ENCODE peak calls at places on chromosomes 4 and X, in five cellular contexts. H is IMR-90, X is HCT116, K is HepG2, P is heart left ventricle. D is an unnamed sample.

GRCh38 chr4:62683799-62684566 is 1483.9 kb downstream of the ADGRL3 start:
- DNase-seq in K (no peak), X (no peak), P (peak), H (no peak), D (no peak)

GRCh38 chr4:17762705-17763104 is 18.7 kb downstream of the FAM184B start:
- DNase-seq in X (no peak), H (peak), K (peak), P (no peak), D (no peak)

GRCh38 chr4:133921280-133922195 is 280.1 kb downstream of the PABPC4L start:
- DNase-seq in K (no peak), P (no peak), X (no peak), H (peak), D (no peak)

GRCh38 chr4:129545599-129546278 is 449.8 kb downstream of the C4orf33 start:
- DNase-seq in H (no peak), P (peak), X (no peak), K (peak), D (no peak)

GRCh38 chrX:40172169-40172979 is 74.6 kb upstream of the BCOR start:
- DNase-seq in P (peak), X (no peak), K (no peak), H (peak), D (no peak)

GRCh38 chr4:172061204-172061603 is 248.0 kb downstream of the GALNTL6 start:
- DNase-seq in K (no peak), H (no peak), X (no peak), P (no peak), D (no peak)

GRCh38 chr4:15149842-15150592 is 147.7 kb downstream of the CPEB2 start:
- DNase-seq in H (peak), P (peak), X (peak), K (peak), D (peak)

GRCh38 chr4:176810481-176811249 is 17.9 kb upstream of the VEGFC start:
- DNase-seq in K (no peak), P (no peak), X (no peak), H (no peak), D (no peak)

GRCh38 chrX:34632404-34632803 is 24.7 kb downstream of the TMEM47 start:
- DNase-seq in H (no peak), K (no peak), X (no peak), P (no peak), D (no peak)

GRCh38 chrX:104459796-104460195 is 106.2 kb upstream of the IL1RAPL2 start:
- DNase-seq in X (no peak), K (no peak), H (no peak), P (no peak), D (no peak)

DNA sequence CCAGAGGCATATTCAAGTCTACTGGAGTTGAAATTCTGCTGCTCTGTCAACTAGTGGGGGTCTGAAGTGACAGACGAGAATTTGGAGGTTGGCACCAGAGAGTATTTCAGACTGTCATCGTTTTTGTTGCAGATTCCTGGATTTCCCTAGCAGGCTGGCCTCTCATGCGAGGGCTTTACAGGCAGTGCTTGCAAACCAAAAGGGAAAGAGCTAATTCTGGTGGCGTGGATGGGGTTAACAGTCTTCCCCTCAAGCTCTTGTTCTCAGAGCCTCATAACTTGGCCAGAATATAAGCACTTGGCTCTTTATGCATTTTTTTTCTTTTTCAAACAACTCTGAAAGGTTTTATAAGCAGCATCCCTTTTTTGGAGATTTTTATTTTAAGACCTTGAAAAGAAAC is at the start of gene SPARCL1:
- DNase-seq in H (no peak), X (no peak), K (no peak), P (no peak), D (no peak)
- TF ChIP-seq POLR2A in H (no peak), X (no peak), K (no peak), P (no peak), D (no peak)

GRCh38 chr4:54367059-54367458 is 138.0 kb downstream of the PDGFRA start:
- DNase-seq in K (no peak), P (no peak), X (no peak), H (no peak), D (no peak)
- TF ChIP-seq POLR2A in K (no peak), P (no peak), X (no peak), H (no peak), D (no peak)

GRCh38 chrX:23953908-23954269 is 46.1 kb downstream of the CXorf58 start:
- DNase-seq in K (no peak), P (no peak), H (no peak), X (no peak), D (no peak)

GRCh38 chrX:23954396-23954795 is 46.6 kb downstream of the CXorf58 start:
- DNase-seq in H (no peak), P (no peak), K (no peak), X (no peak), D (no peak)

GRCh38 chrX:23952401-23952800 is 44.6 kb downstream of the CXorf58 start:
- DNase-seq in X (no peak), P (no peak), K (no peak), H (no peak), D (no peak)

GRCh38 chrX:23952984-23953907 is 45.4 kb downstream of the CXorf58 start:
- DNase-seq in X (no peak), H (no peak), P (no peak), K (no peak), D (no peak)
- TF ChIP-seq POLR2A in X (no peak), H (no peak), P (no peak), K (no peak), D (no peak)

DNA sequence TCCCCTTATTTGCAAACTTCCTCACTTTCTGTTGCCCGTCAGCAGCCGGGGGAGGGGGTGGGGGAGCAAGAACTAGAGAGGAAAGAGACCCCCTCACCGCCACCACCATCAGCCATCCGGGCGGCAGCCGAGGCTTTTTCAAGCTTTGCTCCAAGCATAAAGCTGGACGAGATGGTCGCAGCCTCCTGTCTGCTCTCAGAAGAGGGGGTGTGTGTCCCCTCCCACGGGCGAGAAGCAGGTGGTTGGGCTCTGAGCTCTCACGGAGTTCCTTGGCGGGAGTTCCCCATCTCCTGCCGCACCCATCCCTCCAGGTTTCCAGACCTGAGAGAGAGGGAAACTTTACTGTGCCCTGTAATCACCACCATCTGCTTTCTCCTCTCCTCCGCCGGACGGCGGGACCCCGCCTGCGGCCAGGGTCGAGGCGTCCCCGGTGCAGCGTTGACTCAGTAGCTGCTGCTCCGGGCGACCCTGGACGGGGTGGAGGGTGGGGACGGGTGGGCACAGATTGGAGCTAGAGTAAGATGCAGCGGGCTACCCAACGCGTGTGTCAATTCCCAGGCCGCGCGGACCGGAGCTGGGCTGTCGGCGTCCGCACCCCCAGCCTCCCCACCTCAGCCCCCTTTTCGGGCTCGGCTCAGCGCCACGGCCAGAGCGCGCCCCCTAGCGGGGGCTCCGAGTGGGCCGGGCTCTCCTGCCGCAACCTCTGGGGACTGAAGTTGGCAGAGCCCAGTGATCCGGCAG is 4.8 kb upstream of the ARX start:
- DNase-seq in H (no peak), K (no peak), P (no peak), X (no peak), D (peak)
- TF ChIP-seq POLR2A in H (no peak), K (no peak), P (no peak), X (no peak), D (no peak)

DNA sequence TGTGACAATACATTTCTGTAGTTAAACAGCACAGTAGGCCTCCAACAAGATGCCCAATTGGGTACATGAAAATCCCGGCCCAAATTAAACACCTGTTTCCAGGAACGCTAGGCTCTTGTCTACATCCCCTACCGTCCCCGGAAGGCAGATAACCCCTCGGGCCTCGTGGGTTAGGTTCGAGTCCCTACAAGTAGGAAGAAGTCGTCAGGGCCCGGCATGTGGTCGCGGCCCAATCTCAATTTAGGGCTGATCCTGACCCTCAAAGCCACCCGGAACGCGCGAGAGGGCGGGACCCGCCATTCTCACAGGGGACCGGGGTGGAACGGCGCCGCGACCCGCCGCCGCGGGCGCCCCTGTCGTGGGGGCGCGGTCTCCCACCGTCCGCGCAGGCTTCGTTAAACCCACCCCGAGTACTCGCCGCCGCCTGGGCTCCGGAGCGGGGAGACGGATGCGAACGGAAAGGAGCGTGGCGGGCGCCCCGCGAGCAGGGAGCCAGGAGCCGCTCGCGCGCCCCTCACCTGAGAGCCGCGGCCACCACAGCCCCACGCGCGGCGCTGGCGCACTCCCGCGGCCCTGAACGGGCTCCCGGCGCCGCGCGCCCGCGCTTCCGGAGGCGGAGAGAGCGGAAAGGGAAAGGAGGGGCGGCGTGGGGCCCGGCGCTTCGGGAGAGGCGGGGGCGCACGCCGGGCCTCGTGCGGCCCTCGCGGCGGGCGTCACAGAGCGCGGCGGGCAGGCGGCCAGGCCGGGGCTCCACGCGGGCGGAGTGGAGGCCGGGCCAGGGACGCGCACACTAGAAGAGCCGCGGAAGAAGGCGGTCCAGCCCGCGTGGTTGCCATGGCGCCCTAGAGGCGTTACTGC is at the start of gene CFAP97:
- DNase-seq in K (peak), P (peak), H (peak), X (peak), D (no peak)
- TF ChIP-seq POLR2A in K (no peak), P (no peak), H (peak), X (peak), D (peak)

GRCh38 chrX:66015906-66016689 is 23.8 kb downstream of the VSIG4 start:
- DNase-seq in P (no peak), K (no peak), X (no peak), H (no peak), D (no peak)

GRCh38 chrX:66019310-66019652 is 20.6 kb downstream of the VSIG4 start:
- DNase-seq in H (no peak), X (no peak), P (no peak), K (no peak), D (no peak)

GRCh38 chrX:66018585-66019309 is 21.1 kb downstream of the VSIG4 start:
- DNase-seq in H (no peak), K (no peak), P (no peak), X (no peak), D (no peak)

GRCh38 chrX:66016905-66017658 is 22.8 kb downstream of the VSIG4 start:
- DNase-seq in H (no peak), P (no peak), K (no peak), X (no peak), D (no peak)

GRCh38 chrX:66017659-66018170 is 22.2 kb downstream of the VSIG4 start:
- DNase-seq in P (no peak), K (no peak), H (no peak), X (no peak), D (no peak)
- TF ChIP-seq POLR2A in P (no peak), K (no peak), H (no peak), X (no peak), D (no peak)

D was measured in H54.